ENCODE peak calls at places on chromosome 10, in six cellular contexts. I is cardiac fibroblast; X is CD4-positive, alpha-beta T cell; M is brain microvascular endothelial cell; G is iPS-NIHi11; Z is anterior cingulate cortex. O is an unnamed sample.

GRCh38 chr10:62815373-62816111 is 624 bp downstream of the EGR2 start:
- DNase-seq in I (peak; percentile 42), X (no peak), M (no peak), G (peak; percentile 26), Z (no peak), O (peak; percentile 36)

GRCh38 chr10:52066383-52066782 is 247.7 kb upstream of the DKK1 start:
- DNase-seq in I (no peak), X (no peak), M (no peak), G (peak; percentile 49), Z (no peak), O (peak; percentile 10)

GRCh38 chr10:4061441-4061951 is 276.5 kb upstream of the KLF6 start:
- DNase-seq in I (no peak), X (no peak), M (no peak), G (no peak), Z (no peak), O (no peak)

GRCh38 chr10:119299531-119299930 is 92.2 kb downstream of the GRK5 start:
- DNase-seq in I (peak; percentile 41), X (no peak), M (no peak), G (no peak), Z (no peak), O (no peak)

GRCh38 chr10:97981816-97982215 is 48.6 kb downstream of the CRTAC1 start:
- DNase-seq in I (no peak), X (no peak), M (no peak), G (no peak), Z (no peak), O (no peak)

GRCh38 chr10:119441151-119441821 is 101.2 kb downstream of the RGS10 start:
- DNase-seq in I (peak; percentile 96), X (no peak), M (peak; percentile 31), G (no peak), Z (no peak), O (peak; percentile 51)

GRCh38 chr10:120538091-120538490 is 81.1 kb downstream of the PLPP4 start:
- DNase-seq in I (no peak), X (no peak), M (no peak), G (no peak), Z (no peak), O (no peak)

GRCh38 chr10:34403512-34403911 is 411.6 kb downstream of the PARD3 start:
- DNase-seq in I (no peak), X (no peak), M (no peak), G (no peak), Z (no peak), O (no peak)

GRCh38 chr10:45557275-45557905 is 115.2 kb downstream of the ZFAND4 start:
- DNase-seq in I (peak; percentile 17), X (no peak), M (peak; percentile 33), G (peak; percentile 49), Z (no peak), O (no peak)